ENCODE peak calls at places on chromosome 1, in six cellular contexts. One of them, this sample, is unnamed.

GRCh38 chr1:78743626-78744025 is 94.0 kb downstream of the IFI44 start:
- DNase-seq in SW480: no peak
- DNase-seq in left cardiac atrium: no peak
- DNase-seq in glutamatergic neuron: no peak
- DNase-seq in NCI-H69: no peak
- DNase-seq in stimulated activated CD8-positive, alpha-beta memory T cell treated with anti-CD3 and anti-CD28 coated beads, Interleukin-15, amount 100 ng/mL, for 24 hours: no peak
- DNase-seq in this sample: no peak

GRCh38 chr1:46522184-46522968 is 29.1 kb downstream of the KNCN start:
- DNase-seq in stimulated activated CD8-positive, alpha-beta memory T cell treated with anti-CD3 and anti-CD28 coated beads, Interleukin-15, amount 100 ng/mL, for 24 hours: no peak
- DNase-seq in SW480: no peak
- DNase-seq in glutamatergic neuron: no peak
- DNase-seq in NCI-H69: no peak
- DNase-seq in left cardiac atrium: peak; percentile 52
- DNase-seq in this sample: no peak

GRCh38 chr1:119351997-119352396 is 16.6 kb upstream of the HAO2 start:
- DNase-seq in left cardiac atrium: no peak
- DNase-seq in NCI-H69: no peak
- DNase-seq in stimulated activated CD8-positive, alpha-beta memory T cell treated with anti-CD3 and anti-CD28 coated beads, Interleukin-15, amount 100 ng/mL, for 24 hours: no peak
- DNase-seq in SW480: no peak
- DNase-seq in glutamatergic neuron: no peak
- DNase-seq in this sample: no peak

GRCh38 chr1:197197430-197197997 is 51.0 kb upstream of the ASPM start:
- DNase-seq in SW480: no peak
- DNase-seq in glutamatergic neuron: no peak
- DNase-seq in NCI-H69: peak; percentile 45
- DNase-seq in stimulated activated CD8-positive, alpha-beta memory T cell treated with anti-CD3 and anti-CD28 coated beads, Interleukin-15, amount 100 ng/mL, for 24 hours: no peak
- DNase-seq in left cardiac atrium: no peak
- DNase-seq in this sample: no peak

GRCh38 chr1:222168621-222169020 is 379.3 kb downstream of the HHIPL2 start:
- DNase-seq in NCI-H69: no peak
- DNase-seq in glutamatergic neuron: no peak
- DNase-seq in SW480: peak; percentile 71
- DNase-seq in left cardiac atrium: no peak
- DNase-seq in stimulated activated CD8-positive, alpha-beta memory T cell treated with anti-CD3 and anti-CD28 coated beads, Interleukin-15, amount 100 ng/mL, for 24 hours: no peak
- DNase-seq in this sample: no peak

GRCh38 chr1:226046240-226046639 is 16.3 kb upstream of the H3-3A start:
- DNase-seq in NCI-H69: no peak
- DNase-seq in SW480: peak; percentile 63
- DNase-seq in stimulated activated CD8-positive, alpha-beta memory T cell treated with anti-CD3 and anti-CD28 coated beads, Interleukin-15, amount 100 ng/mL, for 24 hours: no peak
- DNase-seq in glutamatergic neuron: no peak
- DNase-seq in left cardiac atrium: no peak
- DNase-seq in this sample: no peak

GRCh38 chr1:70411360-70411844 is 334 bp downstream of the CTH start:
- DNase-seq in glutamatergic neuron: no peak
- DNase-seq in SW480: no peak
- DNase-seq in NCI-H69: no peak
- DNase-seq in stimulated activated CD8-positive, alpha-beta memory T cell treated with anti-CD3 and anti-CD28 coated beads, Interleukin-15, amount 100 ng/mL, for 24 hours: peak; percentile 5
- DNase-seq in left cardiac atrium: no peak
- DNase-seq in this sample: no peak

GRCh38 chr1:26537951-26538352 is 8.4 kb downstream of the RPS6KA1 start:
- DNase-seq in stimulated activated CD8-positive, alpha-beta memory T cell treated with anti-CD3 and anti-CD28 coated beads, Interleukin-15, amount 100 ng/mL, for 24 hours: no peak
- DNase-seq in glutamatergic neuron: no peak
- DNase-seq in SW480: no peak
- DNase-seq in NCI-H69: no peak
- DNase-seq in left cardiac atrium: no peak
- DNase-seq in this sample: no peak

GRCh38 chr1:54887665-54888071 is 673 bp upstream of the DHCR24 start:
- DNase-seq in stimulated activated CD8-positive, alpha-beta memory T cell treated with anti-CD3 and anti-CD28 coated beads, Interleukin-15, amount 100 ng/mL, for 24 hours: no peak
- DNase-seq in SW480: no peak
- DNase-seq in NCI-H69: peak; percentile 57
- DNase-seq in left cardiac atrium: peak; percentile 48
- DNase-seq in glutamatergic neuron: peak; percentile 23
- DNase-seq in this sample: no peak

GRCh38 chr1:14945132-14946010 is 208.2 kb upstream of the TMEM51 start:
- DNase-seq in NCI-H69: peak; percentile 12
- DNase-seq in SW480: no peak
- DNase-seq in glutamatergic neuron: peak; percentile 71
- DNase-seq in left cardiac atrium: peak; percentile 55
- DNase-seq in stimulated activated CD8-positive, alpha-beta memory T cell treated with anti-CD3 and anti-CD28 coated beads, Interleukin-15, amount 100 ng/mL, for 24 hours: no peak
- DNase-seq in this sample: peak; percentile 76

GRCh38 chr1:213138391-213138790 is 87.3 kb downstream of the RPS6KC1 start:
- DNase-seq in left cardiac atrium: no peak
- DNase-seq in SW480: no peak
- DNase-seq in stimulated activated CD8-positive, alpha-beta memory T cell treated with anti-CD3 and anti-CD28 coated beads, Interleukin-15, amount 100 ng/mL, for 24 hours: no peak
- DNase-seq in glutamatergic neuron: no peak
- DNase-seq in NCI-H69: peak; percentile 86
- DNase-seq in this sample: no peak

GRCh38 chr1:246182149-246182851 is 324.8 kb downstream of the SMYD3 start:
- DNase-seq in NCI-H69: no peak
- DNase-seq in glutamatergic neuron: no peak
- DNase-seq in left cardiac atrium: no peak
- DNase-seq in SW480: no peak
- DNase-seq in stimulated activated CD8-positive, alpha-beta memory T cell treated with anti-CD3 and anti-CD28 coated beads, Interleukin-15, amount 100 ng/mL, for 24 hours: no peak
- DNase-seq in this sample: no peak

GRCh38 chr1:71565267-71565666 is 484.4 kb upstream of the ZRANB2 start:
- DNase-seq in SW480: no peak
- DNase-seq in NCI-H69: peak; percentile 5
- DNase-seq in glutamatergic neuron: no peak
- DNase-seq in stimulated activated CD8-positive, alpha-beta memory T cell treated with anti-CD3 and anti-CD28 coated beads, Interleukin-15, amount 100 ng/mL, for 24 hours: no peak
- DNase-seq in left cardiac atrium: no peak
- DNase-seq in this sample: no peak

GRCh38 chr1:100703716-100704115 is 15.8 kb upstream of the VCAM1 start:
- DNase-seq in left cardiac atrium: no peak
- DNase-seq in SW480: no peak
- DNase-seq in glutamatergic neuron: no peak
- DNase-seq in NCI-H69: no peak
- DNase-seq in stimulated activated CD8-positive, alpha-beta memory T cell treated with anti-CD3 and anti-CD28 coated beads, Interleukin-15, amount 100 ng/mL, for 24 hours: no peak
- DNase-seq in this sample: no peak

GRCh38 chr1:109573785-109574184 is 25.4 kb downstream of the GNAI3 start:
- DNase-seq in left cardiac atrium: no peak
- DNase-seq in NCI-H69: no peak
- DNase-seq in stimulated activated CD8-positive, alpha-beta memory T cell treated with anti-CD3 and anti-CD28 coated beads, Interleukin-15, amount 100 ng/mL, for 24 hours: no peak
- DNase-seq in SW480: no peak
- DNase-seq in glutamatergic neuron: no peak
- DNase-seq in this sample: no peak

GRCh38 chr1:242228991-242229390 is 230.1 kb upstream of the MAP1LC3C start:
- DNase-seq in glutamatergic neuron: no peak
- DNase-seq in SW480: no peak
- DNase-seq in NCI-H69: no peak
- DNase-seq in left cardiac atrium: no peak
- DNase-seq in stimulated activated CD8-positive, alpha-beta memory T cell treated with anti-CD3 and anti-CD28 coated beads, Interleukin-15, amount 100 ng/mL, for 24 hours: no peak
- DNase-seq in this sample: no peak